ENCODE peak calls at places on chromosomes 12 and 14, in ten cellular contexts. A is HTR-8/SVneo; I is myocyte; X is pulmonary artery endothelial cell; B is activated CD4-positive, alpha-beta T cell treated with anti-CD3 and anti-CD28 coated beads for 4 hours; S is COR-L47; C is NCI-H1092 treated with DMSO at 0.1 percent for 48 hours; H is activated CD4-positive, CD25-positive, alpha-beta regulatory T cell treated with anti-CD3 and anti-CD28 coated beads, Interleukin-2, amount 50 U/mL, for 72 hours; K is RPMI7951; P is pons. L is an unnamed sample.

GRCh38 chr14:69327507-69327906 is 67.5 kb downstream of the GALNT16 start:
- DNase-seq in A (no peak), I (no peak), X (no peak), B (no peak), S (no peak), C (no peak), H (no peak), K (no peak), P (no peak), L (no peak)

GRCh38 chr12:6047249-6048227 is 76.9 kb downstream of the VWF start:
- DNase-seq in A (no peak), I (peak; percentile 46), X (no peak), B (no peak), S (no peak), C (no peak), H (no peak), K (peak; percentile 57), P (no peak), L (no peak)

GRCh38 chr12:124550123-124551089 is 17.0 kb downstream of the NCOR2 start:
- DNase-seq in A (no peak), I (no peak), X (no peak), B (no peak), S (peak; percentile 41), C (no peak), H (no peak), K (peak; percentile 50), P (no peak), L (no peak)

GRCh38 chr14:91154851-91155625 is 41.2 kb downstream of the DGLUCY start:
- DNase-seq in A (no peak), I (peak; percentile 66), X (no peak), B (no peak), S (peak; percentile 98), C (peak; percentile 91), H (no peak), K (peak; percentile 61), P (no peak), L (peak; percentile 96)

GRCh38 chr12:16189849-16190248 is 87.6 kb downstream of the SLC15A5 start:
- DNase-seq in A (no peak), I (peak; percentile 23), X (no peak), B (no peak), S (peak; percentile 63), C (peak; percentile 37), H (no peak), K (peak; percentile 2), P (peak; percentile 18), L (peak; percentile 30)

GRCh38 chr12:50224026-50224692 is 57.0 kb upstream of the CERS5 start:
- DNase-seq in A (peak; percentile 64), I (peak; percentile 71), X (no peak), B (peak; percentile 39), S (no peak), C (peak; percentile 9), H (no peak), K (peak; percentile 65), P (no peak), L (peak; percentile 24)

GRCh38 chr12:126570571-126570970 is 1505.3 kb downstream of the AACS start:
- DNase-seq in A (no peak), I (no peak), X (no peak), B (no peak), S (no peak), C (no peak), H (no peak), K (no peak), P (no peak), L (no peak)

GRCh38 chr12:72273851-72274284 is 1.7 kb downstream of the TRHDE start:
- DNase-seq in A (no peak), I (no peak), X (no peak), B (no peak), S (no peak), C (no peak), H (no peak), K (no peak), P (no peak), L (peak; percentile 72)

GRCh38 chr12:102438047-102438822 is 42.1 kb downstream of the IGF1 start:
- DNase-seq in A (no peak), I (no peak), X (no peak), B (no peak), S (no peak), C (no peak), H (no peak), K (peak; percentile 17), P (no peak), L (no peak)

GRCh38 chr14:61385002-61385685 is 63.8 kb downstream of the PRKCH start:
- DNase-seq in A (peak; percentile 47), I (no peak), X (no peak), B (peak; percentile 22), S (no peak), C (no peak), H (no peak), K (no peak), P (no peak), L (no peak)

GRCh38 chr12:124867389-124867930 is 3.8 kb upstream of the SCARB1 start:
- DNase-seq in A (no peak), I (no peak), X (no peak), B (no peak), S (no peak), C (no peak), H (no peak), K (peak; percentile 23), P (no peak), L (no peak)

GRCh38 chr12:111506260-111506659 is 92.9 kb downstream of the ATXN2 start:
- DNase-seq in A (no peak), I (no peak), X (no peak), B (no peak), S (no peak), C (no peak), H (no peak), K (no peak), P (no peak), L (no peak)

GRCh38 chr12:5444520-5444919 is 12.6 kb downstream of the NTF3 start:
- DNase-seq in A (no peak), I (no peak), X (no peak), B (no peak), S (no peak), C (no peak), H (no peak), K (no peak), P (no peak), L (no peak)

GRCh38 chr14:91861091-91861490 is 6.2 kb downstream of the TC2N start:
- DNase-seq in A (no peak), I (no peak), X (no peak), B (no peak), S (no peak), C (no peak), H (no peak), K (no peak), P (no peak), L (no peak)

GRCh38 chr14:26199599-26200370 is 398.0 kb downstream of the NOVA1 start:
- DNase-seq in A (peak; percentile 12), I (peak; percentile 84), X (no peak), B (no peak), S (no peak), C (no peak), H (no peak), K (peak; percentile 71), P (no peak), L (no peak)

GRCh38 chr12:111434680-111435338 is 29.1 kb downstream of the SH2B3 start:
- DNase-seq in A (no peak), I (peak; percentile 94), X (peak; percentile 51), B (peak; percentile 87), S (peak; percentile 5), C (no peak), H (peak; percentile 63), K (peak; percentile 85), P (peak; percentile 44), L (no peak)

GRCh38 chr14:95062946-95063345 is 94.4 kb downstream of the DICER1 start:
- DNase-seq in A (no peak), I (no peak), X (no peak), B (no peak), S (no peak), C (no peak), H (no peak), K (no peak), P (no peak), L (no peak)

GRCh38 chr12:116882742-116883141 is 1.5 kb upstream of the HRK start:
- DNase-seq in A (no peak), I (peak; percentile 31), X (peak; percentile 4), B (no peak), S (peak; percentile 35), C (peak; percentile 30), H (no peak), K (peak; percentile 33), P (peak; percentile 53), L (peak; percentile 7)

GRCh38 chr12:53224268-53224896 is 7.6 kb downstream of the RARG start:
- DNase-seq in A (no peak), I (no peak), X (no peak), B (no peak), S (peak; percentile 42), C (no peak), H (no peak), K (no peak), P (no peak), L (no peak)

GRCh38 chr14:94173471-94173884 is 644 bp upstream of the PPP4R4 start:
- DNase-seq in A (no peak), I (no peak), X (no peak), B (no peak), S (no peak), C (no peak), H (no peak), K (no peak), P (no peak), L (no peak)

GRCh38 chr12:33649992-33650391 is 210.4 kb upstream of the SYT10 start:
- DNase-seq in A (no peak), I (peak; percentile 20), X (no peak), B (no peak), S (no peak), C (no peak), H (no peak), K (no peak), P (no peak), L (no peak)